ENCODE peak calls at places on chromosomes 4 and X, in six cellular contexts. One of them, this sample, is unnamed.
A peak's percentile ranks its signal among the peaks of the same experiment; 100 is the strongest.

GRCh38 chr4:153131478-153132069 is 72.7 kb upstream of the TRIM2 start:
- DNase-seq in Peyer's patch: no peak
- DNase-seq in upper lobe of left lung: no peak
- DNase-seq in gastrocnemius medialis: no peak
- DNase-seq in IMR-90: no peak
- DNase-seq in suprapubic skin: no peak
- DNase-seq in this sample: no peak

GRCh38 chr4:146916479-146917076 is 29.1 kb downstream of the TTC29 start:
- DNase-seq in Peyer's patch: no peak
- DNase-seq in upper lobe of left lung: no peak
- DNase-seq in gastrocnemius medialis: no peak
- DNase-seq in IMR-90: peak; percentile 47
- DNase-seq in suprapubic skin: no peak
- DNase-seq in this sample: no peak

GRCh38 chrX:11609109-11609508 is 56.6 kb downstream of the ARHGAP6 start:
- DNase-seq in Peyer's patch: no peak
- DNase-seq in upper lobe of left lung: no peak
- DNase-seq in gastrocnemius medialis: no peak
- DNase-seq in IMR-90: no peak
- DNase-seq in suprapubic skin: no peak
- DNase-seq in this sample: no peak

GRCh38 chr4:89254847-89255246 is 52.8 kb downstream of the GPRIN3 start:
- DNase-seq in Peyer's patch: peak; percentile 60
- DNase-seq in upper lobe of left lung: no peak
- DNase-seq in gastrocnemius medialis: no peak
- DNase-seq in IMR-90: peak; percentile 7
- DNase-seq in suprapubic skin: no peak
- DNase-seq in this sample: peak; percentile 49

GRCh38 chr4:1511441-1512041 is 105.3 kb upstream of the NKX1-1 start:
- DNase-seq in Peyer's patch: no peak
- DNase-seq in upper lobe of left lung: peak; percentile 78
- DNase-seq in gastrocnemius medialis: peak; percentile 9
- DNase-seq in IMR-90: peak; percentile 36
- DNase-seq in suprapubic skin: no peak
- DNase-seq in this sample: no peak

GRCh38 chr4:124206779-124207605 is 505.5 kb downstream of the ANKRD50 start:
- DNase-seq in Peyer's patch: no peak
- DNase-seq in upper lobe of left lung: no peak
- DNase-seq in gastrocnemius medialis: no peak
- DNase-seq in IMR-90: peak; percentile 46
- DNase-seq in suprapubic skin: no peak
- DNase-seq in this sample: no peak

GRCh38 chr4:132227349-132228165 is 921.5 kb upstream of the PCDH10 start:
- DNase-seq in Peyer's patch: peak; percentile 54
- DNase-seq in upper lobe of left lung: no peak
- DNase-seq in gastrocnemius medialis: no peak
- DNase-seq in IMR-90: peak; percentile 2
- DNase-seq in suprapubic skin: no peak
- DNase-seq in this sample: peak; percentile 47

GRCh38 chrX:155767101-155767878 is 113.9 kb upstream of the VAMP7 start:
- DNase-seq in Peyer's patch: peak; percentile 68
- DNase-seq in upper lobe of left lung: peak; percentile 2
- DNase-seq in gastrocnemius medialis: peak; percentile 38
- DNase-seq in IMR-90: peak; percentile 74
- DNase-seq in suprapubic skin: peak; percentile 61
- DNase-seq in this sample: peak; percentile 10

GRCh38 chr4:28523791-28524190 is 1663.2 kb downstream of the STIM2 start:
- DNase-seq in Peyer's patch: no peak
- DNase-seq in upper lobe of left lung: no peak
- DNase-seq in gastrocnemius medialis: no peak
- DNase-seq in IMR-90: no peak
- DNase-seq in suprapubic skin: no peak
- DNase-seq in this sample: no peak

GRCh38 chr4:151766691-151767090 is 5.9 kb upstream of the GATB start:
- DNase-seq in Peyer's patch: peak; percentile 48
- DNase-seq in upper lobe of left lung: no peak
- DNase-seq in gastrocnemius medialis: no peak
- DNase-seq in IMR-90: no peak
- DNase-seq in suprapubic skin: no peak
- DNase-seq in this sample: no peak

GRCh38 chrX:111857534-111857933 is 18.4 kb upstream of the TRPC5OS start:
- DNase-seq in Peyer's patch: no peak
- DNase-seq in upper lobe of left lung: no peak
- DNase-seq in gastrocnemius medialis: no peak
- DNase-seq in IMR-90: no peak
- DNase-seq in suprapubic skin: no peak
- DNase-seq in this sample: no peak

GRCh38 chrX:123920065-123920785 is 41.3 kb upstream of the STAG2 start:
- DNase-seq in Peyer's patch: no peak
- DNase-seq in upper lobe of left lung: no peak
- DNase-seq in gastrocnemius medialis: no peak
- DNase-seq in IMR-90: peak; percentile 84
- DNase-seq in suprapubic skin: no peak
- DNase-seq in this sample: no peak

GRCh38 chr4:6935961-6936360 is 26.3 kb downstream of the TBC1D14 start:
- DNase-seq in Peyer's patch: peak; percentile 82
- DNase-seq in upper lobe of left lung: no peak
- DNase-seq in gastrocnemius medialis: no peak
- DNase-seq in IMR-90: no peak
- DNase-seq in suprapubic skin: no peak
- DNase-seq in this sample: no peak

GRCh38 chrX:154014429-154015380 is 5.0 kb downstream of the IRAK1 start:
- DNase-seq in Peyer's patch: no peak
- DNase-seq in upper lobe of left lung: no peak
- DNase-seq in gastrocnemius medialis: no peak
- DNase-seq in IMR-90: no peak
- DNase-seq in suprapubic skin: no peak
- DNase-seq in this sample: no peak

GRCh38 chr4:153538408-153539057 is 72.4 kb downstream of the TMEM131L start:
- DNase-seq in Peyer's patch: no peak
- DNase-seq in upper lobe of left lung: no peak
- DNase-seq in gastrocnemius medialis: no peak
- DNase-seq in IMR-90: peak; percentile 26
- DNase-seq in suprapubic skin: no peak
- DNase-seq in this sample: no peak

GRCh38 chr4:184898793-184899192 is 73.0 kb upstream of the ACSL1 start:
- DNase-seq in Peyer's patch: no peak
- DNase-seq in upper lobe of left lung: no peak
- DNase-seq in gastrocnemius medialis: no peak
- DNase-seq in IMR-90: no peak
- DNase-seq in suprapubic skin: no peak
- DNase-seq in this sample: no peak

GRCh38 chrX:136055651-136056221 is 70.5 kb downstream of the SLC9A6 start:
- DNase-seq in Peyer's patch: no peak
- DNase-seq in upper lobe of left lung: no peak
- DNase-seq in gastrocnemius medialis: peak; percentile 47
- DNase-seq in IMR-90: peak; percentile 82
- DNase-seq in suprapubic skin: no peak
- DNase-seq in this sample: no peak

GRCh38 chrX:107146670-107147069 is 28.0 kb upstream of the RBM41 start:
- DNase-seq in Peyer's patch: no peak
- DNase-seq in upper lobe of left lung: no peak
- DNase-seq in gastrocnemius medialis: no peak
- DNase-seq in IMR-90: peak; percentile 7
- DNase-seq in suprapubic skin: no peak
- DNase-seq in this sample: no peak

GRCh38 chrX:116318672-116319071 is 117.7 kb upstream of the SLC6A14 start:
- DNase-seq in Peyer's patch: no peak
- DNase-seq in upper lobe of left lung: no peak
- DNase-seq in gastrocnemius medialis: no peak
- DNase-seq in IMR-90: no peak
- DNase-seq in suprapubic skin: no peak
- DNase-seq in this sample: no peak

GRCh38 chr4:151939670-151940069 is 178.9 kb upstream of the GATB start:
- DNase-seq in Peyer's patch: no peak
- DNase-seq in upper lobe of left lung: no peak
- DNase-seq in gastrocnemius medialis: no peak
- DNase-seq in IMR-90: no peak
- DNase-seq in suprapubic skin: no peak
- DNase-seq in this sample: no peak

GRCh38 chrX:28549839-28550238 is 37.4 kb upstream of the IL1RAPL1 start:
- DNase-seq in Peyer's patch: no peak
- DNase-seq in upper lobe of left lung: no peak
- DNase-seq in gastrocnemius medialis: no peak
- DNase-seq in IMR-90: no peak
- DNase-seq in suprapubic skin: no peak
- DNase-seq in this sample: no peak

GRCh38 chrX:24643116-24643515 is 4.0 kb downstream of the PCYT1B start:
- DNase-seq in Peyer's patch: no peak
- DNase-seq in upper lobe of left lung: no peak
- DNase-seq in gastrocnemius medialis: no peak
- DNase-seq in IMR-90: no peak
- DNase-seq in suprapubic skin: no peak
- DNase-seq in this sample: no peak

GRCh38 chrX:136639506-136640176 is 8.3 kb upstream of the CD40LG start:
- DNase-seq in Peyer's patch: no peak
- DNase-seq in upper lobe of left lung: no peak
- DNase-seq in gastrocnemius medialis: no peak
- DNase-seq in IMR-90: no peak
- DNase-seq in suprapubic skin: no peak
- DNase-seq in this sample: no peak

GRCh38 chr4:23920716-23921446 is 31.0 kb upstream of the PPARGC1A start:
- DNase-seq in Peyer's patch: no peak
- DNase-seq in upper lobe of left lung: no peak
- DNase-seq in gastrocnemius medialis: no peak
- DNase-seq in IMR-90: no peak
- DNase-seq in suprapubic skin: no peak
- DNase-seq in this sample: no peak

GRCh38 chrX:12145402-12145801 is 7.1 kb downstream of the FRMPD4 start:
- DNase-seq in Peyer's patch: no peak
- DNase-seq in upper lobe of left lung: no peak
- DNase-seq in gastrocnemius medialis: no peak
- DNase-seq in IMR-90: no peak
- DNase-seq in suprapubic skin: no peak
- DNase-seq in this sample: no peak

GRCh38 chr4:156999175-156999517 is 27.5 kb upstream of the PDGFC start:
- DNase-seq in Peyer's patch: no peak
- DNase-seq in upper lobe of left lung: no peak
- DNase-seq in gastrocnemius medialis: no peak
- DNase-seq in IMR-90: peak; percentile 97
- DNase-seq in suprapubic skin: no peak
- DNase-seq in this sample: peak; percentile 45

GRCh38 chr4:1793940-1794808 is 1.1 kb downstream of the FGFR3 start:
- DNase-seq in Peyer's patch: no peak
- DNase-seq in upper lobe of left lung: peak; percentile 87
- DNase-seq in gastrocnemius medialis: no peak
- DNase-seq in IMR-90: no peak
- DNase-seq in suprapubic skin: no peak
- DNase-seq in this sample: no peak

GRCh38 chr4:108369035-108369655 is 200.4 kb upstream of the LEF1 start:
- DNase-seq in Peyer's patch: no peak
- DNase-seq in upper lobe of left lung: no peak
- DNase-seq in gastrocnemius medialis: no peak
- DNase-seq in IMR-90: no peak
- DNase-seq in suprapubic skin: no peak
- DNase-seq in this sample: no peak

GRCh38 chrX:110683925-110684324 is 111.7 kb downstream of the CHRDL1 start:
- DNase-seq in Peyer's patch: no peak
- DNase-seq in upper lobe of left lung: no peak
- DNase-seq in gastrocnemius medialis: no peak
- DNase-seq in IMR-90: no peak
- DNase-seq in suprapubic skin: no peak
- DNase-seq in this sample: no peak

GRCh38 chr4:113090954-113091353 is 41.5 kb downstream of the ANK2 start:
- DNase-seq in Peyer's patch: no peak
- DNase-seq in upper lobe of left lung: no peak
- DNase-seq in gastrocnemius medialis: no peak
- DNase-seq in IMR-90: no peak
- DNase-seq in suprapubic skin: no peak
- DNase-seq in this sample: no peak

GRCh38 chr4:80446248-80446647 is 110.7 kb downstream of the CFAP299 start:
- DNase-seq in Peyer's patch: no peak
- DNase-seq in upper lobe of left lung: no peak
- DNase-seq in gastrocnemius medialis: no peak
- DNase-seq in IMR-90: no peak
- DNase-seq in suprapubic skin: no peak
- DNase-seq in this sample: no peak

GRCh38 chrX:130028196-130028595 is 45.8 kb downstream of the BCORL1 start:
- DNase-seq in Peyer's patch: peak; percentile 81
- DNase-seq in upper lobe of left lung: peak; percentile 89
- DNase-seq in gastrocnemius medialis: no peak
- DNase-seq in IMR-90: peak; percentile 39
- DNase-seq in suprapubic skin: no peak
- DNase-seq in this sample: no peak

GRCh38 chrX:37755073-37755472 is 24.8 kb upstream of the CYBB start:
- DNase-seq in Peyer's patch: peak; percentile 64
- DNase-seq in upper lobe of left lung: no peak
- DNase-seq in gastrocnemius medialis: no peak
- DNase-seq in IMR-90: no peak
- DNase-seq in suprapubic skin: no peak
- DNase-seq in this sample: no peak

DNA sequence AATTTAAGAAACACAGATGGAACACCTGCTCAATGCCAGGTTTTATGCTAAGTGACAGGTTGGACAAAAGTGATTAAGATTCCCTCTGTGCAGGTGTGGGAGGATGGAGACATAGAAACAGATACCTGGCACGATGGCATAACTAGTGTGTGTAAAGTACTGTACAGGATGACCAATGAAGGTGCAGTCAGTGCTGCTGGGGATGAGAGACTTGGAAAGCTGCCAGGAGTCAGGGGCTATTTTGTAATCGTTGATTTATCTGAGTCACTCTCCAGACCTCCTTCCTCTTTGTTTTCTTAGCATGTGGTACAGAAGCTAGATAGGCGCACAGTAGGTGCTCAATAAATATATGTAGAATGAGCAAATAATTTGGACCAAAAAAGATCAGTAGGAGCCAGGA is 58.2 kb downstream of the CWH43 start:
- DNase-seq in Peyer's patch: no peak
- DNase-seq in upper lobe of left lung: no peak
- DNase-seq in gastrocnemius medialis: no peak
- DNase-seq in IMR-90: no peak
- DNase-seq in suprapubic skin: no peak
- DNase-seq in this sample: no peak
- H3K9me3 ChIP-seq in Peyer's patch: no peaks in the 10 kb centered on the region
- H3K9me3 ChIP-seq in upper lobe of left lung: no peaks in the 10 kb centered on the region
- H3K9me3 ChIP-seq in gastrocnemius medialis: no peaks in the 10 kb centered on the region
- H3K9me3 ChIP-seq in IMR-90: no peaks in the 10 kb centered on the region
- H3K9me3 ChIP-seq in suprapubic skin: no peaks in the 10 kb centered on the region
- H3K9me3 ChIP-seq in this sample: no peaks in the 10 kb centered on the region

GRCh38 chr4:33060873-33061542 is 2340.8 kb downstream of the PCDH7 start:
- DNase-seq in Peyer's patch: peak; percentile 64
- DNase-seq in upper lobe of left lung: no peak
- DNase-seq in gastrocnemius medialis: no peak
- DNase-seq in IMR-90: peak; percentile 28
- DNase-seq in suprapubic skin: no peak
- DNase-seq in this sample: peak; percentile 43
- TF ChIP-seq CTCF in Peyer's patch: no peak
- TF ChIP-seq CTCF in upper lobe of left lung: peak; percentile 47
- TF ChIP-seq CTCF in gastrocnemius medialis: no peak
- TF ChIP-seq CTCF in IMR-90: peak; percentile 69
- TF ChIP-seq CTCF in suprapubic skin: peak; percentile 44
- TF ChIP-seq CTCF in this sample: peak; percentile 71

GRCh38 chrX:40012800-40013682 is 84.7 kb downstream of the BCOR start:
- DNase-seq in Peyer's patch: peak; percentile 89
- DNase-seq in upper lobe of left lung: peak; percentile 88
- DNase-seq in gastrocnemius medialis: peak; percentile 49
- DNase-seq in IMR-90: peak; percentile 35
- DNase-seq in suprapubic skin: peak; percentile 79
- DNase-seq in this sample: peak; percentile 65
- TF ChIP-seq POLR2A in Peyer's patch: peak; percentile 75
- TF ChIP-seq POLR2A in upper lobe of left lung: no peak
- TF ChIP-seq POLR2A in gastrocnemius medialis: peak; percentile 77
- TF ChIP-seq POLR2A in IMR-90: no peak
- TF ChIP-seq POLR2A in suprapubic skin: peak; percentile 13
- TF ChIP-seq POLR2A in this sample: peak; percentile 17

GRCh38 chr4:12500409-12500808 is 983.7 kb downstream of the RAB28 start:
- DNase-seq in Peyer's patch: no peak
- DNase-seq in upper lobe of left lung: no peak
- DNase-seq in gastrocnemius medialis: no peak
- DNase-seq in IMR-90: no peak
- DNase-seq in suprapubic skin: no peak
- DNase-seq in this sample: no peak
- H3K9me3 ChIP-seq in Peyer's patch: no peaks in the 10 kb centered on the region
- H3K9me3 ChIP-seq in upper lobe of left lung: no peaks in the 10 kb centered on the region
- H3K9me3 ChIP-seq in gastrocnemius medialis: no peaks in the 10 kb centered on the region
- H3K9me3 ChIP-seq in IMR-90: peaks cover 13% of the 10 kb centered on the region
- H3K9me3 ChIP-seq in suprapubic skin: peaks cover 9% of the 10 kb centered on the region
- H3K9me3 ChIP-seq in this sample: no peaks in the 10 kb centered on the region